ENCODE peak calls at places on chromosomes 13 and 19, in six cellular contexts. T, X, E, P, K and B are unnamed samples. For H3K27me3, the result is how much of the 10 kb centered on the place peaks cover.

GRCh38 chr13:76677047-76677446 is 209.2 kb downstream of the KCTD12 start:
- DNase-seq in X (no peak), E (peak), T (peak), P (no peak), K (no peak), B (peak)

GRCh38 chr13:98664047-98664446 is 87.1 kb upstream of the STK24 start:
- DNase-seq in T (no peak), K (no peak), P (no peak), E (no peak), X (no peak), B (no peak)

GRCh38 chr19:51595190-51595589 is 24.1 kb downstream of the ZNF175 start:
- DNase-seq in X (no peak), E (no peak), K (no peak), P (no peak), T (no peak), B (no peak)

GRCh38 chr19:31312004-31312403 is 37.2 kb downstream of the TSHZ3 start:
- DNase-seq in E (no peak), K (no peak), X (no peak), P (no peak), T (peak), B (no peak)

GRCh38 chr13:79060216-79060615 is 345.8 kb downstream of the RBM26 start:
- DNase-seq in X (no peak), T (no peak), K (no peak), P (no peak), E (no peak), B (no peak)

GRCh38 chr13:100363874-100364273 is 224.7 kb downstream of the GGACT start:
- DNase-seq in K (no peak), P (no peak), X (no peak), E (no peak), T (no peak), B (no peak)

GRCh38 chr19:10289836-10290438 is at the start of gene ICAM5:
- DNase-seq in K (no peak), T (no peak), E (no peak), X (no peak), P (no peak), B (no peak)

GRCh38 chr19:4749870-4750269 is 26.2 kb upstream of the DPP9 start:
- DNase-seq in X (no peak), K (no peak), E (no peak), T (no peak), P (no peak), B (no peak)

GRCh38 chr13:97233499-97233898 is 11.4 kb downstream of the MBNL2 start:
- DNase-seq in P (no peak), X (no peak), T (no peak), E (no peak), K (no peak), B (no peak)

GRCh38 chr13:112767506-112768471 is 78.0 kb downstream of the ATP11A start:
- DNase-seq in X (no peak), P (no peak), E (no peak), T (no peak), K (no peak), B (no peak)

GRCh38 chr19:38977445-38978314 is 2.1 kb upstream of the FBXO17 start:
- DNase-seq in X (no peak), K (no peak), E (no peak), T (no peak), P (no peak), B (no peak)

GRCh38 chr19:55094456-55095259 is 19.0 kb downstream of the EPS8L1 start:
- DNase-seq in P (peak), K (no peak), E (no peak), X (peak), T (no peak), B (no peak)

GRCh38 chr13:101520672-101521071 is 68.2 kb downstream of the ITGBL1 start:
- DNase-seq in X (no peak), E (no peak), T (no peak), P (no peak), K (no peak), B (no peak)

GRCh38 chr13:20667857-20668256 is 35.6 kb upstream of the IL17D start:
- DNase-seq in X (no peak), T (no peak), E (no peak), P (no peak), K (no peak), B (no peak)

GRCh38 chr19:45972081-45972943 is 1.4 kb downstream of the NOVA2 start:
- DNase-seq in T (no peak), X (peak), K (no peak), E (no peak), P (no peak), B (no peak)

GRCh38 chr19:3721131-3721899 is 13.1 kb downstream of the TJP3 start:
- DNase-seq in K (peak), E (no peak), T (peak), X (peak), P (peak), B (peak)

GRCh38 chr19:58492265-58492664 is 16.1 kb downstream of the ZNF446 start:
- DNase-seq in T (no peak), P (no peak), X (no peak), E (no peak), K (no peak), B (no peak)

GRCh38 chr19:50500753-50501151 is 10.2 kb downstream of the JOSD2 start:
- DNase-seq in T (no peak), X (no peak), K (no peak), P (no peak), E (no peak), B (no peak)

GRCh38 chr13:57075588-57075987 is 65.1 kb upstream of the PRR20A start:
- DNase-seq in T (no peak), K (no peak), E (no peak), P (no peak), X (no peak), B (no peak)

GRCh38 chr19:56108447-56109195 is 12.5 kb downstream of the ZNF787 start:
- DNase-seq in P (peak), T (no peak), X (no peak), K (peak), E (no peak), B (peak)

GRCh38 chr13:21242236-21242635 is 65.8 kb downstream of the MRPL57 start:
- DNase-seq in K (no peak), X (peak), T (no peak), P (no peak), E (no peak), B (no peak)

GRCh38 chr19:29963576-29963975 is 21.5 kb downstream of the URI1 start:
- DNase-seq in E (no peak), K (no peak), P (no peak), X (no peak), T (no peak), B (no peak)

GRCh38 chr19:29946645-29947044 is 4.6 kb downstream of the URI1 start:
- DNase-seq in K (no peak), E (no peak), X (no peak), T (no peak), P (no peak), B (no peak)

GRCh38 chr13:20796791-20797513 is 23.2 kb upstream of the EEF1AKMT1 start:
- DNase-seq in P (no peak), K (no peak), X (no peak), T (no peak), E (no peak), B (no peak)

GRCh38 chr13:109629737-109630136 is 156.6 kb downstream of the IRS2 start:
- DNase-seq in K (no peak), P (no peak), X (no peak), T (no peak), E (no peak), B (no peak)

GRCh38 chr13:109628251-109628699 is 158.1 kb downstream of the IRS2 start:
- DNase-seq in X (no peak), E (no peak), P (no peak), T (no peak), K (no peak), B (no peak)

GRCh38 chr13:109627649-109628048 is 158.7 kb downstream of the IRS2 start:
- DNase-seq in E (no peak), K (no peak), T (no peak), P (no peak), X (no peak), B (no peak)

GRCh38 chr13:109625156-109625555 is 161.2 kb downstream of the IRS2 start:
- DNase-seq in T (no peak), P (no peak), E (no peak), X (no peak), K (no peak), B (no peak)

GRCh38 chr13:109626386-109627171 is 159.8 kb downstream of the IRS2 start:
- DNase-seq in T (no peak), X (no peak), P (no peak), K (no peak), E (no peak), B (no peak)
- H3K27me3 ChIP-seq in T (under half), X (under half), P (under half), K (under half), E (under half), B (under half)

DNA sequence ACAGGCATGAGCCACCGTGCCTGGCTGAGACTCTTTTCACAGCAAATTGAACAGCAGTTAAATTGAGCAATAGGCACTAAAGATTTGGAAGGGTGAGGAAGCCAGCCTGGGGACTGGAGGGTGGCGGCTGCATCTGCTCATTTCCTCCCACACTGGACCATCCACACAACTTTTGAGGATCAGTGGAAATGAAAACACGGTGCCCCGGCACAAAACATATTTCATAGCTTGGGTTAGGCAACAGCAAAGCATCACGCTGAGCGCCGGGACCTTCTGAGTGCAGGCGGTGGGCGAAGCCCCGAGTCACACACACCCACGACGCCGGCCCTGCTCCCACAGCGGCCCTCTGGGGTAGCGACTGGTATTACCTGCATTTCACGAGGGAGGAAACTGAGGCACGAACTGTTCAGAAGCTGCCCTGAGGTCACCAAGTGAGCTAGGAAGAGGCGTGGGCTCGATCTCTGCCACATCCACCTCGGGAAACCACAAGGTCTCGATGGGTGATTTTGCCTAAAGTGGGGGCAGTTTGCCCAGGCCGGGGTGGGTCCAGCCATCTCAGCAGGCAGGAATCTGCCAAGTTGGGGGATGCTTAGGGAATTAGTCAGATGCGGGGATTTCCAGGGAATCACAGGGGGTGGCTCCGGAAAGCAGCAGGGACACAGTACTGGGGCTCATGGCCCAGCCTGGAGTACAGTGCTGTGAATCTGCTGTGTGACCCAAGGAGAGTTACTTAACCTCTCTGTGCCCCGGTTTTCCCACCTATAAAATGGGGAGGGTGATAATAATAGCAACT is 3.5 kb upstream of the SBNO2 start:
- DNase-seq in X (no peak), T (peak), K (no peak), E (no peak), P (peak), B (no peak)
- H3K4me3 ChIP-seq in X (no peak), T (no peak), K (no peak), E (no peak), P (no peak), B (no peak)

GRCh38 chr13:48873598-48873997 is 102.1 kb upstream of the FNDC3A start:
- DNase-seq in T (no peak), X (no peak), K (no peak), E (no peak), P (no peak), B (no peak)
- TF ChIP-seq EP300 in T (no peak), X (no peak), K (no peak), E (no peak), P (no peak), B (no peak)

GRCh38 chr19:13511947-13512346 is 5.7 kb upstream of the CACNA1A start:
- DNase-seq in E (no peak), K (no peak), X (no peak), P (no peak), T (no peak), B (no peak)
- H3K27me3 ChIP-seq in E (under half), K (under half), X (under half), P (half or more), T (under half), B (under half)

GRCh38 chr13:30169442-30169841 is 137.9 kb downstream of the KATNAL1 start:
- DNase-seq in P (peak), E (no peak), T (no peak), K (no peak), X (no peak), B (no peak)

GRCh38 chr13:30173301-30173605 is 134.1 kb downstream of the KATNAL1 start:
- DNase-seq in X (no peak), P (no peak), K (no peak), E (no peak), T (no peak), B (no peak)

GRCh38 chr13:30172593-30173300 is 134.6 kb downstream of the KATNAL1 start:
- DNase-seq in P (peak), E (no peak), X (no peak), T (no peak), K (no peak), B (no peak)

GRCh38 chr13:30175166-30175565 is 132.2 kb downstream of the KATNAL1 start:
- DNase-seq in P (no peak), K (no peak), E (no peak), T (no peak), X (no peak), B (no peak)

DNA sequence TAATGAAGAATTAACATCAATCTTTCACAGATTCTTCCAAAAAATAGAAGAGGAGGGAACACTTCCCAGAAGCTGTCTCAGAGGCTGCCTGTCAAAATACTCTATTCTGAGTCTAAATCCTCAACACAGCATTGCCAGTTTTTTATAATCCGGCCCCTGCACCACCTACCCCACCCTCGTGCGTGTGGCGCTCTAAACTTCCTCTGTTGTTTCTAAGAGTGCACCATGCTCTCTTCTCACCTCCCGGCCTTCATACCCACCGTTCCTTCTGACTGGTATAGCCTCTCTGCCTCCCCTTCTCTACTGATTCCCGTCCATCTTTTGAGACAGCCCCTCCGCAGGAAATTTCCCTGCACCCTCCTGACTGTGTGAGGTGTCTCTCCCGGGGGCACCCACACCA is 136.8 kb downstream of the KATNAL1 start:
- DNase-seq in T (no peak), X (no peak), K (no peak), P (peak), E (no peak), B (no peak)
- H3K4me3 ChIP-seq in T (no peak), X (no peak), K (no peak), P (no peak), E (no peak), B (no peak)

GRCh38 chr19:17475541-17476115 is 5.3 kb downstream of the SLC27A1 start:
- DNase-seq in E (peak), T (peak), X (no peak), K (peak), P (peak), B (no peak)
- TF ChIP-seq EP300 in E (peak), T (no peak), X (no peak), K (no peak), P (no peak), B (no peak)